ENCODE peak calls at places on chromosomes 1 and 21, in six cellular contexts. One of them, this sample, is unnamed.

GRCh38 chr1:53585565-53585964 is 126.4 kb downstream of the DMRTB1 start:
- DNase-seq in K562: no peak
- DNase-seq in GM12878: no peak
- DNase-seq in A549: no peak
- DNase-seq in HepG2: no peak
- DNase-seq in endothelial cell of umbilical vein: no peak
- DNase-seq in this sample: no peak

GRCh38 chr1:6414443-6414844 is 5.3 kb downstream of the HES2 start:
- DNase-seq in HepG2: peak; percentile 49
- DNase-seq in endothelial cell of umbilical vein: peak; percentile 52
- DNase-seq in A549: peak; percentile 53
- DNase-seq in K562: peak; percentile 78
- DNase-seq in GM12878: peak; percentile 39
- DNase-seq in this sample: peak; percentile 68

GRCh38 chr1:16367968-16368910 is 1.2 kb downstream of the SZRD1 start:
- DNase-seq in HepG2: no peak
- DNase-seq in A549: no peak
- DNase-seq in endothelial cell of umbilical vein: peak; percentile 37
- DNase-seq in GM12878: no peak
- DNase-seq in K562: peak; percentile 33
- DNase-seq in this sample: peak; percentile 21

GRCh38 chr1:182146286-182146685 is 84.8 kb upstream of the ZNF648 start:
- DNase-seq in GM12878: no peak
- DNase-seq in HepG2: no peak
- DNase-seq in endothelial cell of umbilical vein: no peak
- DNase-seq in A549: no peak
- DNase-seq in K562: no peak
- DNase-seq in this sample: no peak

GRCh38 chr1:50335914-50336313 is 87.3 kb downstream of the DMRTA2 start:
- DNase-seq in endothelial cell of umbilical vein: no peak
- DNase-seq in GM12878: no peak
- DNase-seq in K562: no peak
- DNase-seq in A549: no peak
- DNase-seq in HepG2: no peak
- DNase-seq in this sample: no peak

GRCh38 chr1:4081806-4082645 is 182.0 kb upstream of the C1orf174 start:
- DNase-seq in GM12878: no peak
- DNase-seq in K562: no peak
- DNase-seq in A549: no peak
- DNase-seq in endothelial cell of umbilical vein: no peak
- DNase-seq in HepG2: no peak
- DNase-seq in this sample: no peak

GRCh38 chr1:15810073-15810472 is 2.6 kb upstream of the UQCRHL start:
- DNase-seq in HepG2: no peak
- DNase-seq in endothelial cell of umbilical vein: no peak
- DNase-seq in A549: no peak
- DNase-seq in K562: no peak
- DNase-seq in GM12878: no peak
- DNase-seq in this sample: no peak

GRCh38 chr1:55154616-55155015 is 60.5 kb downstream of the USP24 start:
- DNase-seq in A549: no peak
- DNase-seq in HepG2: no peak
- DNase-seq in GM12878: no peak
- DNase-seq in K562: no peak
- DNase-seq in endothelial cell of umbilical vein: no peak
- DNase-seq in this sample: no peak

GRCh38 chr1:18323259-18323658 is 157.5 kb upstream of the KLHDC7A start:
- DNase-seq in K562: no peak
- DNase-seq in A549: no peak
- DNase-seq in HepG2: no peak
- DNase-seq in GM12878: no peak
- DNase-seq in endothelial cell of umbilical vein: no peak
- DNase-seq in this sample: no peak

GRCh38 chr1:221708076-221708571 is 33.8 kb downstream of the DUSP10 start:
- DNase-seq in endothelial cell of umbilical vein: no peak
- DNase-seq in HepG2: no peak
- DNase-seq in GM12878: peak; percentile 78
- DNase-seq in A549: no peak
- DNase-seq in K562: peak; percentile 90
- DNase-seq in this sample: peak; percentile 98

GRCh38 chr1:157105988-157106812 is 6.6 kb upstream of the ETV3L start:
- DNase-seq in K562: peak; percentile 16
- DNase-seq in A549: peak; percentile 67
- DNase-seq in GM12878: peak; percentile 41
- DNase-seq in endothelial cell of umbilical vein: peak; percentile 67
- DNase-seq in HepG2: no peak
- DNase-seq in this sample: peak; percentile 66

GRCh38 chr1:38173848-38174247 is 127.3 kb upstream of the POU3F1 start:
- DNase-seq in endothelial cell of umbilical vein: no peak
- DNase-seq in GM12878: peak; percentile 46
- DNase-seq in HepG2: no peak
- DNase-seq in K562: no peak
- DNase-seq in A549: no peak
- DNase-seq in this sample: no peak

GRCh38 chr1:232704256-232704655 is 74.3 kb upstream of the SIPA1L2 start:
- DNase-seq in endothelial cell of umbilical vein: no peak
- DNase-seq in GM12878: no peak
- DNase-seq in A549: no peak
- DNase-seq in HepG2: no peak
- DNase-seq in K562: no peak
- DNase-seq in this sample: peak; percentile 33

GRCh38 chr1:167489581-167490340 is 28.6 kb downstream of the CD247 start:
- DNase-seq in HepG2: no peak
- DNase-seq in K562: no peak
- DNase-seq in endothelial cell of umbilical vein: no peak
- DNase-seq in GM12878: no peak
- DNase-seq in A549: no peak
- DNase-seq in this sample: no peak

GRCh38 chr21:26194326-26194725 is 23.8 kb upstream of the APP start:
- DNase-seq in GM12878: no peak
- DNase-seq in HepG2: no peak
- DNase-seq in A549: no peak
- DNase-seq in K562: no peak
- DNase-seq in endothelial cell of umbilical vein: no peak
- DNase-seq in this sample: no peak

GRCh38 chr1:182181167-182181572 is 119.7 kb upstream of the ZNF648 start:
- DNase-seq in endothelial cell of umbilical vein: no peak
- DNase-seq in GM12878: no peak
- DNase-seq in A549: no peak
- DNase-seq in HepG2: no peak
- DNase-seq in K562: no peak
- DNase-seq in this sample: no peak

GRCh38 chr1:10973552-10973951 is 38.9 kb upstream of the TARDBP start:
- DNase-seq in endothelial cell of umbilical vein: no peak
- DNase-seq in GM12878: no peak
- DNase-seq in HepG2: no peak
- DNase-seq in K562: no peak
- DNase-seq in A549: no peak
- DNase-seq in this sample: no peak

GRCh38 chr1:198655464-198656121 is 16.8 kb downstream of the PTPRC start:
- DNase-seq in K562: no peak
- DNase-seq in HepG2: no peak
- DNase-seq in A549: no peak
- DNase-seq in GM12878: no peak
- DNase-seq in endothelial cell of umbilical vein: no peak
- DNase-seq in this sample: peak; percentile 56

GRCh38 chr1:41917835-41918449 is 780 bp downstream of the HIVEP3 start:
- DNase-seq in A549: no peak
- DNase-seq in endothelial cell of umbilical vein: peak; percentile 57
- DNase-seq in K562: no peak
- DNase-seq in HepG2: no peak
- DNase-seq in GM12878: no peak
- DNase-seq in this sample: no peak

GRCh38 chr21:45277101-45278045 is 10.3 kb downstream of the POFUT2 start:
- DNase-seq in GM12878: no peak
- DNase-seq in A549: no peak
- DNase-seq in HepG2: no peak
- DNase-seq in endothelial cell of umbilical vein: no peak
- DNase-seq in K562: no peak
- DNase-seq in this sample: no peak

GRCh38 chr21:31135536-31136184 is 97.4 kb upstream of the KRTAP19-8 start:
- DNase-seq in K562: no peak
- DNase-seq in endothelial cell of umbilical vein: peak; percentile 31
- DNase-seq in A549: no peak
- DNase-seq in GM12878: no peak
- DNase-seq in HepG2: no peak
- DNase-seq in this sample: peak; percentile 56

GRCh38 chr21:39316729-39317128 is 3.3 kb upstream of the BRWD1 start:
- DNase-seq in GM12878: no peak
- DNase-seq in K562: no peak
- DNase-seq in A549: no peak
- DNase-seq in HepG2: no peak
- DNase-seq in endothelial cell of umbilical vein: no peak
- DNase-seq in this sample: no peak

GRCh38 chr1:7042322-7043231 is 257.3 kb downstream of the CAMTA1 start:
- DNase-seq in K562: peak; percentile 31
- DNase-seq in A549: peak; percentile 50
- DNase-seq in HepG2: peak; percentile 12
- DNase-seq in endothelial cell of umbilical vein: peak; percentile 31
- DNase-seq in GM12878: no peak
- DNase-seq in this sample: peak; percentile 39

GRCh38 chr1:34066921-34067603 is 98.0 kb downstream of the CSMD2 start:
- DNase-seq in HepG2: no peak
- DNase-seq in endothelial cell of umbilical vein: no peak
- DNase-seq in K562: no peak
- DNase-seq in A549: no peak
- DNase-seq in GM12878: no peak
- DNase-seq in this sample: no peak

GRCh38 chr21:41419921-41420862 is 5.8 kb upstream of the MX1 start:
- DNase-seq in K562: peak; percentile 25
- DNase-seq in HepG2: peak; percentile 69
- DNase-seq in endothelial cell of umbilical vein: peak; percentile 91
- DNase-seq in A549: peak; percentile 31
- DNase-seq in GM12878: peak; percentile 39
- DNase-seq in this sample: peak; percentile 76

GRCh38 chr1:231317306-231318014 is 20.2 kb downstream of the EXOC8 start:
- DNase-seq in K562: peak; percentile 18
- DNase-seq in HepG2: no peak
- DNase-seq in A549: no peak
- DNase-seq in endothelial cell of umbilical vein: no peak
- DNase-seq in GM12878: no peak
- DNase-seq in this sample: no peak

GRCh38 chr1:93988634-93989350 is 79.6 kb upstream of the GCLM start:
- DNase-seq in endothelial cell of umbilical vein: no peak
- DNase-seq in HepG2: no peak
- DNase-seq in K562: no peak
- DNase-seq in A549: no peak
- DNase-seq in GM12878: no peak
- DNase-seq in this sample: no peak

GRCh38 chr1:177706977-177707376 is 262.9 kb downstream of the SEC16B start:
- DNase-seq in endothelial cell of umbilical vein: no peak
- DNase-seq in GM12878: no peak
- DNase-seq in A549: no peak
- DNase-seq in K562: no peak
- DNase-seq in HepG2: no peak
- DNase-seq in this sample: no peak

GRCh38 chr1:60972841-60973364 is 109.5 kb upstream of the NFIA start:
- DNase-seq in endothelial cell of umbilical vein: peak; percentile 16
- DNase-seq in HepG2: peak; percentile 75
- DNase-seq in GM12878: no peak
- DNase-seq in K562: peak; percentile 62
- DNase-seq in A549: no peak
- DNase-seq in this sample: no peak

DNA sequence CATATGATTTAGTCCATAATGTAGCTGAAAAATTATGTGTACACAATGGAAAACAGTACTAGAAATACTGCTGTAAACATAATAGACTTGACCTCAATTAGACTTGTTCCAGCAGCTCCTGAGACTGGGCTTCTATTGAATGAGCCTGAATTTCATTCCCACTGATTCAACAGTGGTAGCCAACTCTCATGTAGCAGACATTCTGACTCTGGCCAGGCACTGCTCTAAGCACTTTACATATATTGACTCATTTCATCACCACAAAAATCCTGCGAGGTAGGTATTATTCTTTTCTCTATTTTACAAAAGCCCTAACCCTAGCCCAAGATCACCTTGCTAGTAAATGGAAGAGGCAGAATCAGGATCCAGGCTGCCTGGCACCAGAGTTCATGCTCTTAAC is 12.8 kb upstream of the CTSS start:
- DNase-seq in K562: no peak
- DNase-seq in GM12878: no peak
- DNase-seq in endothelial cell of umbilical vein: no peak
- DNase-seq in HepG2: no peak
- DNase-seq in A549: no peak
- DNase-seq in this sample: no peak
- TF ChIP-seq MYC in K562: no peak
- TF ChIP-seq MYC in GM12878: no peak
- TF ChIP-seq MYC in endothelial cell of umbilical vein: no peak
- TF ChIP-seq MYC in HepG2: no peak
- TF ChIP-seq MYC in A549: no peak
- TF ChIP-seq MYC in this sample: no peak

GRCh38 chr1:52288286-52288685 is 77.7 kb downstream of the CC2D1B start:
- DNase-seq in K562: peak; percentile 41
- DNase-seq in GM12878: no peak
- DNase-seq in A549: no peak
- DNase-seq in HepG2: no peak
- DNase-seq in endothelial cell of umbilical vein: no peak
- DNase-seq in this sample: peak; percentile 38
- TF ChIP-seq MYC in K562: no peak
- TF ChIP-seq MYC in GM12878: no peak
- TF ChIP-seq MYC in A549: no peak
- TF ChIP-seq MYC in HepG2: no peak
- TF ChIP-seq MYC in endothelial cell of umbilical vein: no peak
- TF ChIP-seq MYC in this sample: no peak

GRCh38 chr1:51423098-51423821 is 92.9 kb upstream of the TTC39A start:
- DNase-seq in A549: no peak
- DNase-seq in K562: peak; percentile 76
- DNase-seq in endothelial cell of umbilical vein: peak; percentile 29
- DNase-seq in GM12878: no peak
- DNase-seq in HepG2: no peak
- DNase-seq in this sample: no peak
- TF ChIP-seq MYC in A549: no peak
- TF ChIP-seq MYC in K562: peak; percentile 68
- TF ChIP-seq MYC in endothelial cell of umbilical vein: no peak
- TF ChIP-seq MYC in GM12878: no peak
- TF ChIP-seq MYC in HepG2: no peak
- TF ChIP-seq MYC in this sample: no peak

GRCh38 chr1:14095001-14095400 is 395.0 kb downstream of the PRDM2 start:
- DNase-seq in endothelial cell of umbilical vein: no peak
- DNase-seq in K562: peak; percentile 57
- DNase-seq in GM12878: no peak
- DNase-seq in A549: no peak
- DNase-seq in HepG2: no peak
- DNase-seq in this sample: peak; percentile 32
- TF ChIP-seq MYC in endothelial cell of umbilical vein: no peak
- TF ChIP-seq MYC in K562: peak; percentile 31
- TF ChIP-seq MYC in GM12878: no peak
- TF ChIP-seq MYC in A549: no peak
- TF ChIP-seq MYC in HepG2: no peak
- TF ChIP-seq MYC in this sample: peak; percentile 40

DNA sequence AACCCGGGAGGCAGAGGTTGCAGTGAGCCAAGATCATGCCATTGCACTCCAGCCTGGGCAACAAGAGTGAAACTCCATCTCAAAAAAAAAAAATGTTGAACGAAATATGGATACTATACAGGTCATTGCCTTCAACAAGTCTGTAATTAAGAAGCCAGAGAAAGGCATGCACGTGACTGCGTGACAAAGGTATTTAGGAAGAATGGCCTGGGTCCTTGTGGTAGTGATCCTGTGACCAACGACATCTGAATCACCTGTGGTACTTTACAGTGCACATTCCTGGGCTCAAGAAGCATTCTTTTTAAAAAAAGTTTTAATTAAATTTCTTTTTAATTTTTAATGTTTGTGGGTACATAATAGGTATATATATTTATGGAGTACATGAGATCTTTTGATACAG is 115.0 kb downstream of the GREM2 start:
- DNase-seq in GM12878: no peak
- DNase-seq in endothelial cell of umbilical vein: no peak
- DNase-seq in A549: no peak
- DNase-seq in K562: no peak
- DNase-seq in HepG2: no peak
- DNase-seq in this sample: no peak
- TF ChIP-seq MYC in GM12878: no peak
- TF ChIP-seq MYC in endothelial cell of umbilical vein: no peak
- TF ChIP-seq MYC in A549: no peak
- TF ChIP-seq MYC in K562: no peak
- TF ChIP-seq MYC in HepG2: no peak
- TF ChIP-seq MYC in this sample: no peak